ENCODE peak calls at places on chromosomes 16 and 17, in five cellular contexts. N is tibial artery, X is IMR-90, B is upper lobe of right lung, J is lower leg skin. P is an unnamed sample.

GRCh38 chr17:80738987-80739730 is 194.5 kb downstream of the RPTOR start:
- DNase-seq in B (no peak), J (no peak), X (no peak), N (no peak), P (no peak)

GRCh38 chr17:2239882-2240430 is 63.6 kb downstream of the SMG6 start:
- DNase-seq in J (peak), N (peak), X (peak), B (no peak), P (peak)

GRCh38 chr16:11407047-11407982 is 62.1 kb downstream of the RMI2 start:
- DNase-seq in B (no peak), J (no peak), N (peak), X (peak), P (peak)

GRCh38 chr16:14454391-14454790 is 175.7 kb downstream of the PARN start:
- DNase-seq in X (peak), N (no peak), J (no peak), B (no peak), P (peak)

GRCh38 chr16:86398622-86399021 is 111.7 kb upstream of the FOXF1 start:
- DNase-seq in N (no peak), X (peak), J (no peak), B (no peak), P (no peak)

GRCh38 chr16:87834668-87835473 is 34.4 kb downstream of the SLC7A5 start:
- DNase-seq in X (peak), J (no peak), N (no peak), B (no peak), P (no peak)

GRCh38 chr17:78013683-78014467 is 55.4 kb downstream of the TNRC6C start:
- DNase-seq in N (peak), J (no peak), B (no peak), X (peak), P (no peak)

GRCh38 chr16:48537275-48537674 is 72.7 kb downstream of the N4BP1 start:
- DNase-seq in X (no peak), J (no peak), N (no peak), B (no peak), P (no peak)

GRCh38 chr17:79400989-79401703 is 209.7 kb downstream of the RBFOX3 start:
- DNase-seq in J (peak), X (peak), N (peak), B (peak), P (no peak)

GRCh38 chr16:4640572-4641305 is 16.1 kb downstream of the MGRN1 start:
- DNase-seq in J (no peak), X (no peak), B (no peak), N (no peak), P (no peak)

GRCh38 chr16:27712251-27712711 is 162.3 kb downstream of the KATNIP start:
- DNase-seq in B (peak), N (no peak), X (no peak), J (no peak), P (no peak)

GRCh38 chr16:49158029-49158642 is 123.5 kb downstream of the CBLN1 start:
- DNase-seq in B (no peak), J (no peak), X (peak), N (no peak), P (no peak)

GRCh38 chr16:50806099-50807062 is 64.5 kb downstream of the CYLD start:
- DNase-seq in X (peak), B (peak), N (peak), J (peak), P (peak)

GRCh38 chr17:68196394-68197090 is 51.3 kb upstream of the AMZ2 start:
- DNase-seq in B (no peak), X (no peak), N (no peak), J (no peak), P (no peak)

GRCh38 chr16:67167588-67167987 is 2.8 kb upstream of the NOL3 start:
- DNase-seq in J (no peak), X (no peak), B (no peak), N (no peak), P (no peak)

GRCh38 chr16:67166035-67166882 is 1.7 kb downstream of the HSF4 start:
- DNase-seq in B (no peak), X (no peak), N (no peak), J (peak), P (no peak)

GRCh38 chr16:67165121-67166034 is 833 bp downstream of the HSF4 start:
- DNase-seq in J (no peak), B (no peak), N (no peak), X (no peak), P (no peak)

GRCh38 chr16:67164599-67165061 is at the start of gene HSF4:
- DNase-seq in B (peak), J (peak), X (no peak), N (peak), P (no peak)

DNA sequence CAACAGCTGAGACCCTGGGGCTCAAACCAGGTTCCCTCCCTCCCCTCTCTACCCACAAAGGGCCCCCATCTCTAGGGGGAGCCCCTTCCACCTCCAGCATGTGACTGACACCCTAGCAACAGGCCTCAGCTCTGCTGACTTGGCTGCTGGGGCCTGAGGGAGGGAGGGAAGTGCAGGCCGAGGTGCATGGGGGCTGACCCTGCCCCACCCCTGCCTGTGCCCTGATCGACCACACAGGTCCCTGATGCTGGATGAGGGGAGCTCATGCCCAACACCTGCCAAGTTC is 2.3 kb downstream of the HSF4 start:
- DNase-seq in X (no peak), B (no peak), J (no peak), N (no peak), P (no peak)
- TF ChIP-seq CTCF in X (no peak), B (no peak), J (no peak), N (no peak), P (no peak)

DNA sequence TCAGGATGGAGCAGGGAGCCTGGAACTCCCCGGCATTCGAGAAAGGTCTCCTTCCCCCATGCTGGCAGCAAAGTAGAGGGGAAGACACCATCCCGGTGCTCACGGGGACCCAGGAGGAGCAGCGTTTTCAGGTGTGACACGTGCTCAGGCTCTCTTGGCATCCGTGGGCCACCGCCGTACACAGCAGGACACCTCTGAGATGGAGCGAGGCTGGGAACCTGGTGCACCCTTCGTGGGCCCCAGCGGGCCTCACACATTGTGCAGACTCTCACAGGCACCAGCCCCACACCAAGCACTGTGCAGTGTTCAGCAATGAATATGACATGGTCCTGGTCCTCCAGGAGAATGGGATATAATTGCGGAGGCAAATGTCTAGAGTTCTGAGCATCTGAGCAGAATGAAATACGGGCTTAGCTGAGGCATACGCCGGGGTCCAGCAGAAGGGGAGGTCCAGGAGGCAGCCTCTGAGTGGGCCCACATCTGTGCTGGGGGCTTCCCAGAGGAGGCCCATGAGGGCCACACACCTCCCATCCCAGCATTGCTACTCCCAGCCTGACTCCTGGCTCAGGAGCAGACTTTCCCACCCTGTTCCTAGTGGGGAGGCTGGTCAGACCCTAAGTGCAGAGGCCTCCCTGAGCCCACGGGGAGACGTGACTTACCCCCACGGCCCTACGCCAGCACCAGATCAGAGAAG is 72.6 kb downstream of the ABR start:
- DNase-seq in J (no peak), B (no peak), N (no peak), X (no peak), P (no peak)
- H3K4me3 ChIP-seq in J (no peak), B (no peak), N (peak), X (no peak), P (peak)

GRCh38 chr17:74960739-74961342 is 11.7 kb downstream of the HID1 start:
- DNase-seq in J (no peak), N (no peak), B (peak), X (peak), P (no peak)
- TF ChIP-seq CTCF in J (no peak), N (no peak), B (peak), X (peak), P (peak)

DNA sequence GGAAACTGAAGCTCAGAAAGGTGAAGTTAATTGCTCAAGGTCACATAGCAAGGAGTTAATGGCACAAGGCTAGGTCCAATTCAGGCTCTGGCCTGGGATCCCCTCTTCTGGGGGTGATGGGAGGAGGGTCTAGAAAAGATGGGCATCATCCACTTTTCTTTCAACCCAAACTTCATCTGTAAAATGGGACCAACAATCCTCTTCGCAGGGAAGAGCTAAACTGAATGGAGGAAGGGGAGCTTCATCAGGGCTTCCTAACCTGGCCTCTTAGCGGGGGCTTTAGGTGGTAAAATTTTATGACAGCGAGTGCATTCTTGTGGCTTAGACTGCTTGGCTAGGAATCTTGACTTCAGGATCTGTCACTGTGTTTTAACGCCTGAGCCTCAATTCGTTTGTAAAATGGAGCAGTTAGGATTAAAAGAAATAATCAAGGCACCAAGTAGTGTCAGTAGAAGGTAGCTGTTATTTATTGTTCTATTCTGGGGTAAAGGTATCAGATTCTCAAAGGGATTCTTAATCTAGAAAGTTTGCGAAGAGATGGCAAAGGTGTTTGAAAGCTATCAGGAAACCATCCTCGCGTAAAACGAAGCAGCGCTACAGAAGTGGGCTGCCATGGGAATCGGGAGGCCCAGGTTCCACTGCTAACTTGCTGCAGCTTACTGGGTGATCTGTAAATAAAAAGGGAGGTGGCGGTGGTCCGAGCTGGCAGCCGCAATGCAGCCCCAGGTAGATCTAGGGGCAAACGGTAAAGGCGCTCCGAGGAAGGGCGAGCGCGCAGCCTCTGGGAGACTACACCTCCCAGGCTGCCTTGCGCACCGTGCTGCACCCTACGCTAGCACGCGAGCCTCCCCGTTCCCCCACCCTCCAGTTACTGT is 1.5 kb upstream of the SRCAP start:
- DNase-seq in J (no peak), N (no peak), B (no peak), X (peak), P (no peak)
- H3K4me3 ChIP-seq in J (peak), N (peak), B (peak), X (peak), P (peak)

GRCh38 chr17:52470553-52470952 is 312.0 kb upstream of the CA10 start:
- DNase-seq in X (no peak), B (no peak), N (no peak), J (no peak), P (no peak)
- TF ChIP-seq CTCF in X (no peak), B (no peak), N (no peak), J (no peak), P (no peak)

GRCh38 chr17:45423304-45423703 is 9.4 kb downstream of the ARHGAP27 start:
- DNase-seq in X (no peak), N (no peak), B (no peak), J (no peak), P (no peak)

GRCh38 chr17:45423936-45424335 is 8.7 kb downstream of the ARHGAP27 start:
- DNase-seq in N (no peak), J (no peak), B (peak), X (no peak), P (no peak)

GRCh38 chr17:45425125-45425983 is 7.3 kb downstream of the ARHGAP27 start:
- DNase-seq in J (no peak), X (peak), B (peak), N (no peak), P (peak)

GRCh38 chr17:45425984-45426413 is 6.7 kb downstream of the ARHGAP27 start:
- DNase-seq in X (no peak), B (no peak), N (no peak), J (no peak), P (no peak)

GRCh38 chr17:45424769-45425124 is 7.9 kb downstream of the ARHGAP27 start:
- DNase-seq in X (no peak), J (no peak), B (no peak), N (no peak), P (no peak)
- H3K4me3 ChIP-seq in X (no peak), J (no peak), B (peak), N (no peak), P (no peak)

DNA sequence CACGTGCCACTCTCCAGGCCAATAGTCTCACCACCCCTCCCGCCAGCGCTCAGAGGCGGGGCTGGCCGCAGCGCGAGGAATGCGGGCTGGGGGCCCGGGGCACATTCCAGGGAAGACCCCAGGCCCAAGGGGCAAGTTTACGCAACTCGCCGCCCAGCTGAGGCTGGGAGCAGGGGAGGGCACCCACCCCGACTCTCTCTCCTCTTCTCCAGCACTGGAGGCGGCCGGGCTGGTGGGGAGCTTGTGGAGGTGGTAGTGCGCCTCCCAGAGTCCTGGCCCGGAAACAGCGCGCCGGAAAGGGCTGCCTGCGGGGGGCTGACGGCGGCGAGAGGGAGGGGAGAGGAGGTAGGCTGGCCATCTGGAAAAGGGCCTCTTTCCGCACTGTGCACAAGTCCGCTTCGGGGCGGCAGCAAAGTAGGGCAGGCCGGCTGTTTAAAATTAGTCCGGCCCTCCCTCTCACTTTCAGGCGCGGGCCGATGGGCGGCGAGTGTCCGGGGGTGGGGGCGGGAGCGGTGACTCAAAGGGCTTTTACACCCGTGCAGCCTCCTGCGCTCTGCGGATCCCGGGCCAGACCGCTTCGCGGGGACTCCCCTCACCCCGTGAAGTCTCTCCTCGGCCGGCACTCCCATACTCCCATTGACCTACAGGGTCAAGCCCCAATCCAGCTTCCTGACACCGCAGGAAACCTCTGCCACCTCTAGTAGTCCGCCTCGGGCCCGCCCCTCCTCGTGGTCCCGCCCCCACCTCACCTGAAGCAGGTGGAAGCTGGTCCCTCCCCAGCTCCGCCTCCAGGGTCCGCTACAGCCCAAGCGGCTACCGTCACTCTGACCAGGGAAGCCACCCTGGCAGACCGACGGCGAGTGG is 968 bp downstream of the FHOD1 start:
- DNase-seq in J (peak), B (peak), N (peak), X (peak), P (peak)
- TF ChIP-seq CTCF in J (peak), B (peak), N (peak), X (peak), P (peak)

GRCh38 chr16:83802559-83802958 is 5.2 kb upstream of the HSBP1 start:
- DNase-seq in X (no peak), N (no peak), J (peak), B (no peak), P (no peak)
- H3K4me3 ChIP-seq in X (peak), N (peak), J (no peak), B (peak), P (peak)